ENCODE peak calls at places on chromosomes 3 and 15, in five cellular contexts. One of them, this sample, is unnamed.

GRCh38 chr3:63933459-63933858 is 21.3 kb upstream of the SCAANT1 start:
- DNase-seq in WERI-Rb-1: no peak
- DNase-seq in A549: no peak
- DNase-seq in astrocyte: no peak
- DNase-seq in CD8-positive, alpha-beta T cell: no peak
- DNase-seq in this sample: no peak

GRCh38 chr3:171301002-171301401 is 159.2 kb downstream of the TNIK start:
- DNase-seq in CD8-positive, alpha-beta T cell: no peak
- DNase-seq in astrocyte: no peak
- DNase-seq in A549: no peak
- DNase-seq in WERI-Rb-1: no peak
- DNase-seq in this sample: no peak

GRCh38 chr3:134423153-134423552 is 48.9 kb upstream of the AMOTL2 start:
- DNase-seq in WERI-Rb-1: peak; percentile 87
- DNase-seq in CD8-positive, alpha-beta T cell: no peak
- DNase-seq in A549: no peak
- DNase-seq in astrocyte: no peak
- DNase-seq in this sample: no peak

GRCh38 chr3:161913786-161914389 is 417.3 kb downstream of the OTOL1 start:
- DNase-seq in CD8-positive, alpha-beta T cell: no peak
- DNase-seq in WERI-Rb-1: no peak
- DNase-seq in astrocyte: peak; percentile 88
- DNase-seq in A549: peak; percentile 36
- DNase-seq in this sample: no peak

GRCh38 chr15:85580914-85581313 is 200.5 kb downstream of the AKAP13 start:
- DNase-seq in CD8-positive, alpha-beta T cell: peak; percentile 47
- DNase-seq in WERI-Rb-1: no peak
- DNase-seq in astrocyte: no peak
- DNase-seq in A549: peak; percentile 64
- DNase-seq in this sample: no peak

GRCh38 chr15:74781673-74782595 is at the start of gene CSK:
- DNase-seq in astrocyte: no peak
- DNase-seq in A549: peak; percentile 67
- DNase-seq in WERI-Rb-1: peak; percentile 60
- DNase-seq in CD8-positive, alpha-beta T cell: peak; percentile 71
- DNase-seq in this sample: no peak

GRCh38 chr3:128486157-128486691 is 6.8 kb downstream of the GATA2 start:
- DNase-seq in CD8-positive, alpha-beta T cell: no peak
- DNase-seq in A549: no peak
- DNase-seq in WERI-Rb-1: no peak
- DNase-seq in astrocyte: no peak
- DNase-seq in this sample: no peak

GRCh38 chr3:71010731-71011455 is 572.6 kb downstream of the FOXP1 start:
- DNase-seq in A549: no peak
- DNase-seq in WERI-Rb-1: no peak
- DNase-seq in astrocyte: no peak
- DNase-seq in CD8-positive, alpha-beta T cell: no peak
- DNase-seq in this sample: no peak

GRCh38 chr3:149010504-149010951 is 19.2 kb downstream of the GYG1 start:
- DNase-seq in CD8-positive, alpha-beta T cell: no peak
- DNase-seq in A549: no peak
- DNase-seq in WERI-Rb-1: no peak
- DNase-seq in astrocyte: peak; percentile 51
- DNase-seq in this sample: peak; percentile 77

GRCh38 chr3:81581966-81582599 is 179.4 kb downstream of the GBE1 start:
- DNase-seq in CD8-positive, alpha-beta T cell: no peak
- DNase-seq in A549: peak; percentile 58
- DNase-seq in WERI-Rb-1: peak; percentile 51
- DNase-seq in astrocyte: peak; percentile 12
- DNase-seq in this sample: no peak

GRCh38 chr3:31754575-31755278 is 222.0 kb downstream of the STT3B start:
- DNase-seq in astrocyte: no peak
- DNase-seq in A549: no peak
- DNase-seq in WERI-Rb-1: no peak
- DNase-seq in CD8-positive, alpha-beta T cell: no peak
- DNase-seq in this sample: no peak

GRCh38 chr3:149877668-149878067 is 64.7 kb downstream of the RNF13 start:
- DNase-seq in CD8-positive, alpha-beta T cell: no peak
- DNase-seq in A549: no peak
- DNase-seq in astrocyte: no peak
- DNase-seq in WERI-Rb-1: no peak
- DNase-seq in this sample: no peak

GRCh38 chr15:71051539-71051938 is 63.7 kb upstream of the THSD4 start:
- DNase-seq in CD8-positive, alpha-beta T cell: no peak
- DNase-seq in A549: no peak
- DNase-seq in WERI-Rb-1: no peak
- DNase-seq in astrocyte: peak; percentile 90
- DNase-seq in this sample: peak; percentile 57

GRCh38 chr15:42876224-42876623 is 44.4 kb downstream of the TTBK2 start:
- DNase-seq in WERI-Rb-1: no peak
- DNase-seq in CD8-positive, alpha-beta T cell: no peak
- DNase-seq in A549: no peak
- DNase-seq in astrocyte: no peak
- DNase-seq in this sample: peak; percentile 30

GRCh38 chr3:16311960-16312451 is 47.0 kb downstream of the OXNAD1 start:
- DNase-seq in CD8-positive, alpha-beta T cell: peak; percentile 37
- DNase-seq in A549: no peak
- DNase-seq in astrocyte: peak; percentile 51
- DNase-seq in WERI-Rb-1: no peak
- DNase-seq in this sample: no peak

GRCh38 chr3:23991236-23992050 is 46.4 kb downstream of the NR1D2 start:
- DNase-seq in A549: no peak
- DNase-seq in astrocyte: peak; percentile 28
- DNase-seq in CD8-positive, alpha-beta T cell: no peak
- DNase-seq in WERI-Rb-1: no peak
- DNase-seq in this sample: peak; percentile 31

GRCh38 chr3:53457068-53457467 is 37.3 kb upstream of the CACNA1D start:
- DNase-seq in A549: no peak
- DNase-seq in WERI-Rb-1: no peak
- DNase-seq in astrocyte: no peak
- DNase-seq in CD8-positive, alpha-beta T cell: no peak
- DNase-seq in this sample: no peak

GRCh38 chr15:96369825-96370621 is 39.5 kb downstream of the NR2F2 start:
- DNase-seq in A549: no peak
- DNase-seq in CD8-positive, alpha-beta T cell: no peak
- DNase-seq in astrocyte: no peak
- DNase-seq in WERI-Rb-1: no peak
- DNase-seq in this sample: no peak

GRCh38 chr3:64462203-64463120 is 225.3 kb downstream of the ADAMTS9 start:
- DNase-seq in WERI-Rb-1: peak; percentile 77
- DNase-seq in A549: no peak
- DNase-seq in astrocyte: peak; percentile 95
- DNase-seq in CD8-positive, alpha-beta T cell: no peak
- DNase-seq in this sample: peak; percentile 65

GRCh38 chr3:111465081-111465670 is 76.8 kb upstream of the CD96 start:
- DNase-seq in A549: no peak
- DNase-seq in astrocyte: no peak
- DNase-seq in WERI-Rb-1: peak; percentile 48
- DNase-seq in CD8-positive, alpha-beta T cell: no peak
- DNase-seq in this sample: no peak

GRCh38 chr3:194450341-194450740 is 36.5 kb downstream of the ATP13A3 start:
- DNase-seq in WERI-Rb-1: no peak
- DNase-seq in CD8-positive, alpha-beta T cell: no peak
- DNase-seq in astrocyte: no peak
- DNase-seq in A549: no peak
- DNase-seq in this sample: no peak

GRCh38 chr3:129224984-129225393 is 24.4 kb upstream of the COPG1 start:
- DNase-seq in astrocyte: peak; percentile 50
- DNase-seq in WERI-Rb-1: no peak
- DNase-seq in CD8-positive, alpha-beta T cell: no peak
- DNase-seq in A549: peak; percentile 86
- DNase-seq in this sample: no peak

GRCh38 chr3:73661262-73661661 is 36.5 kb upstream of the PDZRN3 start:
- DNase-seq in A549: no peak
- DNase-seq in astrocyte: peak; percentile 79
- DNase-seq in CD8-positive, alpha-beta T cell: no peak
- DNase-seq in WERI-Rb-1: no peak
- DNase-seq in this sample: no peak

GRCh38 chr3:167867981-167868380 is 132.5 kb downstream of the SERPINI1 start:
- DNase-seq in WERI-Rb-1: no peak
- DNase-seq in astrocyte: no peak
- DNase-seq in CD8-positive, alpha-beta T cell: no peak
- DNase-seq in A549: no peak
- DNase-seq in this sample: no peak

GRCh38 chr3:42725454-42725853 is 22.9 kb upstream of the HHATL start:
- DNase-seq in WERI-Rb-1: no peak
- DNase-seq in astrocyte: no peak
- DNase-seq in CD8-positive, alpha-beta T cell: no peak
- DNase-seq in A549: no peak
- DNase-seq in this sample: no peak

DNA sequence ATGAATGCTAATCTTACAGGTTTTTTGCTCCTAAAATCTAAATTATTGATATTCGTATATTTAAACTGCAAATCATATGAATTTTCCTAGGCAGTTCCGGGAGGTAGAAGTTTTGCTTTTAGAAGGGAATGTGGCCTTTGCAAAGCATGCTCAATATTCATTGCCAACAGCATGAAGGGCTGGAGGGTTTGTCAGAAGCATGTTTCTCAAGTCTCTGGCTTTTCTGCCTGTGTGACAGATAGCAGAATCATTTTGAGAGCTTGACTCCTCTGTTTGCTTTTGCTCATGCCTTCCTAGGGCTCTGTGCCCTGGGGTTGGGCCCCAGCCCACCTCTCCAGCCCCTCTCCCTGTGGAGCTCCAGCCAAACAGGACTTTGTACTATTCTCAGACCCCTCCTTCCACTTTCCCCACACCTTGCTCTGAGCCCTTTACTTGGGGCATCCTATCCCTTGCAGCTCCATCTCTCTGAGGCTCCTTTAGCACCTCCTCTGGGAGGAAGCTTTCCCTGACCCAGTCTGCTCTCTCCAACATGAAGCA is 91.3 kb downstream of the ARNT2 start:
- DNase-seq in astrocyte: no peak
- DNase-seq in CD8-positive, alpha-beta T cell: no peak
- DNase-seq in WERI-Rb-1: no peak
- DNase-seq in A549: no peak
- DNase-seq in this sample: no peak
- H3K4me3 ChIP-seq in astrocyte: no peak overlapping the region
- H3K4me3 ChIP-seq in CD8-positive, alpha-beta T cell: no peak overlapping the region
- H3K4me3 ChIP-seq in WERI-Rb-1: no peak overlapping the region
- H3K4me3 ChIP-seq in A549: no peak overlapping the region
- H3K4me3 ChIP-seq in this sample: no peak overlapping the region

GRCh38 chr15:92914768-92915221 is 14.7 kb downstream of the CHD2 start:
- DNase-seq in CD8-positive, alpha-beta T cell: no peak
- DNase-seq in WERI-Rb-1: no peak
- DNase-seq in A549: peak; percentile 79
- DNase-seq in astrocyte: no peak
- DNase-seq in this sample: no peak
- H3K4me3 ChIP-seq in CD8-positive, alpha-beta T cell: peak overlapping the region; percentile 54
- H3K4me3 ChIP-seq in WERI-Rb-1: no peak overlapping the region
- H3K4me3 ChIP-seq in A549: no peak overlapping the region
- H3K4me3 ChIP-seq in astrocyte: no peak overlapping the region
- H3K4me3 ChIP-seq in this sample: no peak overlapping the region

GRCh38 chr3:179147571-179148445 is at the start of gene PIK3CA:
- DNase-seq in WERI-Rb-1: peak; percentile 95
- DNase-seq in CD8-positive, alpha-beta T cell: peak; percentile 87
- DNase-seq in A549: peak; percentile 95
- DNase-seq in astrocyte: peak; percentile 97
- DNase-seq in this sample: peak; percentile 96

GRCh38 chr3:179149951-179150350 is 1.8 kb downstream of the PIK3CA start:
- DNase-seq in A549: no peak
- DNase-seq in CD8-positive, alpha-beta T cell: no peak
- DNase-seq in WERI-Rb-1: no peak
- DNase-seq in astrocyte: no peak
- DNase-seq in this sample: no peak

GRCh38 chr3:179149239-179149887 is 1.2 kb downstream of the PIK3CA start:
- DNase-seq in WERI-Rb-1: no peak
- DNase-seq in A549: peak; percentile 22
- DNase-seq in astrocyte: peak; percentile 27
- DNase-seq in CD8-positive, alpha-beta T cell: no peak
- DNase-seq in this sample: no peak

GRCh38 chr3:179148446-179149238 is 485 bp downstream of the PIK3CA start:
- DNase-seq in A549: peak; percentile 18
- DNase-seq in astrocyte: peak; percentile 23
- DNase-seq in CD8-positive, alpha-beta T cell: peak; percentile 60
- DNase-seq in WERI-Rb-1: peak; percentile 39
- DNase-seq in this sample: no peak

DNA sequence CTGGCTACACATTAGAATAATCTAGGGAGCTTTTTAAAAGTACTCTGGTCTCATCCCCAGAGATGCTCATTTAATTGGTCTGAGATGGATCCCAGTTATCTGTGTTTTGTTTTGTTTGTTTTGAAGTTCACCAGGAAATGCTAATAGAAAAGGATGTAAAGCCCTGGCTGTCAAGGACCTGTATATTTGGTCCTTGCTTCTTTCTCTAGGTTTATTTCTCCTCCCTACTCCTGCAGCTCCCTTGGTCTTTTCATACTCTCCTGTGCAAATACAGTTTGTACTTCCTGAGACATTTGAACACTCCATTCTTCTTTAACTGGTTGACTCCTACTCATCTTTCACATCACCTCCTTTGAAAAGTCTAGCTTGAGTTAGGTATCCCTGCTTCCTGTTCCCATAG is 3.3 kb downstream of the PIK3CA start:
- DNase-seq in A549: no peak
- DNase-seq in WERI-Rb-1: no peak
- DNase-seq in CD8-positive, alpha-beta T cell: no peak
- DNase-seq in astrocyte: no peak
- DNase-seq in this sample: no peak
- H3K4me3 ChIP-seq in A549: no peak overlapping the region
- H3K4me3 ChIP-seq in WERI-Rb-1: no peak overlapping the region
- H3K4me3 ChIP-seq in CD8-positive, alpha-beta T cell: no peak overlapping the region
- H3K4me3 ChIP-seq in astrocyte: no peak overlapping the region
- H3K4me3 ChIP-seq in this sample: no peak overlapping the region

GRCh38 chr3:52310861-52311566 is 5.1 kb upstream of the DNAH1 start:
- DNase-seq in WERI-Rb-1: no peak
- DNase-seq in astrocyte: no peak
- DNase-seq in A549: no peak
- DNase-seq in CD8-positive, alpha-beta T cell: peak; percentile 15
- DNase-seq in this sample: no peak

GRCh38 chr3:52313188-52313773 is 2.8 kb upstream of the DNAH1 start:
- DNase-seq in astrocyte: no peak
- DNase-seq in CD8-positive, alpha-beta T cell: no peak
- DNase-seq in WERI-Rb-1: no peak
- DNase-seq in A549: no peak
- DNase-seq in this sample: no peak

GRCh38 chr3:52314495-52314894 is 1.6 kb upstream of the DNAH1 start:
- DNase-seq in A549: no peak
- DNase-seq in astrocyte: no peak
- DNase-seq in WERI-Rb-1: no peak
- DNase-seq in CD8-positive, alpha-beta T cell: no peak
- DNase-seq in this sample: no peak

GRCh38 chr3:52313774-52314188 is 2.3 kb upstream of the DNAH1 start:
- DNase-seq in astrocyte: peak; percentile 24
- DNase-seq in CD8-positive, alpha-beta T cell: no peak
- DNase-seq in WERI-Rb-1: no peak
- DNase-seq in A549: peak; percentile 33
- DNase-seq in this sample: peak; percentile 43

DNA sequence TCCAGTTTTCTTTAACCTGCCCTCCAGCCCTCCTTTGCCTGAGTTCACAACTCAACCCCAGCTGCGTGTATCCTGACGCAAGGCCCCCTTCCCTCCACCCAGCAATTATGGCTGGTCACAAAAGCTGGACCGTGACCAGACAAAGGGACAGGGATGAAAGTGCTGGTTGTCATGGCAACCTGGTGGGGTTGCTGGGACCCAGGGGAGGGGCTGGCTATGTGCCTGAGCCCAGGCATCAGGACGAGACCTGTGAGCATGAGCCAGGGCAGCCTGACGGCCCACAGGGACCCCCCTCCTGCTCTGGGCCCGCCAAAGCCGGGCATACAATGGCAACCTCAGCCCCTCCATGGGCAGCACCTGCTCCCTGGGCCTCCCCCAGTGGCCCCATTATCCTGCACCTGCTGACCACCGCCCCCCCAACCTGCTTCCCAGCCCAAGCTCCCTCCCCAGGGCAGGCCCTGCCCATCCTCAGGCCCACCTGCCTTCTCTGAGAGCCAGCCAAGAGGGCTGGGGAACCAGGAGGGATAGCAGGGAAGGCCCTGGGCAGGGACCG is 4.5 kb upstream of the DNAH1 start:
- DNase-seq in CD8-positive, alpha-beta T cell: no peak
- DNase-seq in astrocyte: no peak
- DNase-seq in A549: no peak
- DNase-seq in WERI-Rb-1: no peak
- DNase-seq in this sample: no peak
- H3K4me3 ChIP-seq in CD8-positive, alpha-beta T cell: no peak overlapping the region
- H3K4me3 ChIP-seq in astrocyte: no peak overlapping the region
- H3K4me3 ChIP-seq in A549: no peak overlapping the region
- H3K4me3 ChIP-seq in WERI-Rb-1: no peak overlapping the region
- H3K4me3 ChIP-seq in this sample: no peak overlapping the region

This sample was measured in retinal pigment epithelial cell.